ENCODE peak calls at places on chromosomes 5 and 9, in four cellular contexts. O is effector memory CD8-positive, alpha-beta T cell; T is progenitor cell of endocrine pancreas; G is hippocampal formation. F is an unnamed sample.

GRCh38 chr5:132046915-132047314 is 13.5 kb upstream of the IL3 start:
- DNase-seq in G (no peak), T (no peak), O (no peak), F (no peak)

GRCh38 chr5:54603372-54603771 is 85.8 kb downstream of the SNX18 start:
- DNase-seq in T (no peak), O (no peak), G (no peak), F (no peak)

GRCh38 chr5:107808671-107809137 is 138.0 kb upstream of the EFNA5 start:
- DNase-seq in T (peak), O (no peak), G (no peak), F (no peak)

GRCh38 chr5:160175438-160176218 is 53.7 kb upstream of the FABP6 start:
- DNase-seq in T (no peak), G (peak), O (no peak), F (no peak)

GRCh38 chr9:3386753-3387152 is 139.0 kb downstream of the RFX3 start:
- DNase-seq in G (no peak), O (no peak), T (no peak), F (no peak)

GRCh38 chr5:61659221-61659696 is 327.2 kb downstream of the ZSWIM6 start:
- DNase-seq in G (no peak), T (peak), O (no peak), F (no peak)

GRCh38 chr9:134349941-134350340 is 23.7 kb downstream of the RXRA start:
- DNase-seq in G (no peak), O (no peak), T (no peak), F (no peak)

GRCh38 chr5:180105827-180106312 is 34.3 kb upstream of the RNF130 start:
- DNase-seq in G (no peak), T (no peak), O (no peak), F (no peak)

GRCh38 chr5:2704111-2704510 is 47.4 kb downstream of the IRX2 start:
- DNase-seq in O (no peak), G (no peak), T (no peak), F (no peak)

GRCh38 chr9:23855885-23856284 is 29.8 kb upstream of the ELAVL2 start:
- DNase-seq in G (no peak), T (no peak), O (no peak), F (no peak)

GRCh38 chr5:172859966-172860365 is 25.9 kb downstream of the ERGIC1 start:
- DNase-seq in O (no peak), T (no peak), G (no peak), F (no peak)

GRCh38 chr5:87277279-87277835 is 9.7 kb downstream of the RASA1 start:
- DNase-seq in G (no peak), O (no peak), T (no peak), F (no peak)

F was measured in LNCaP clone FGC.